ENCODE peak calls at places on chromosomes 6 and 20, in eight cellular contexts. O, Z, F, K, Q, H, A and M are unnamed samples.

GRCh38 chr6:99458319-99458718 is 33.2 kb upstream of the PNISR start:
- DNase-seq in Q (no peak), H (no peak), O (no peak), F (no peak), A (no peak), K (peak), Z (no peak), M (no peak)

GRCh38 chr20:25249198-25249931 is 1.5 kb downstream of the PYGB start:
- DNase-seq in A (peak), Z (no peak), K (peak), Q (no peak), O (no peak), H (no peak), F (no peak), M (no peak)

GRCh38 chr6:46773201-46773855 is 19.9 kb upstream of the MEP1A start:
- DNase-seq in K (no peak), A (no peak), F (no peak), H (no peak), Z (no peak), O (no peak), Q (no peak), M (no peak)

GRCh38 chr20:63542696-63543095 is 4.9 kb downstream of the SRMS start:
- DNase-seq in A (no peak), O (peak), Z (no peak), F (no peak), K (no peak), Q (no peak), H (no peak), M (no peak)

GRCh38 chr6:129646617-129647016 is 63.4 kb downstream of the ARHGAP18 start:
- DNase-seq in F (no peak), Q (no peak), H (no peak), Z (no peak), O (no peak), A (no peak), K (no peak), M (no peak)

GRCh38 chr20:3221398-3222226 is 12.3 kb downstream of the ITPA start:
- DNase-seq in H (no peak), A (no peak), O (no peak), Z (peak), F (peak), K (no peak), Q (no peak), M (no peak)

GRCh38 chr20:25035924-25036323 is 22.0 kb downstream of the ACSS1 start:
- DNase-seq in K (peak), O (no peak), H (no peak), Z (no peak), F (no peak), Q (no peak), A (no peak), M (no peak)

GRCh38 chr6:31892821-31893220 is 4.7 kb downstream of the EHMT2 start:
- DNase-seq in F (no peak), O (no peak), A (no peak), Q (no peak), H (no peak), K (no peak), Z (no peak), M (no peak)

GRCh38 chr6:158784505-158784904 is 34.7 kb downstream of the EZR start:
- DNase-seq in H (no peak), Q (no peak), Z (peak), O (no peak), K (no peak), F (no peak), A (no peak), M (peak)

GRCh38 chr20:20079102-20079784 is 26.9 kb downstream of the CFAP61 start:
- DNase-seq in O (no peak), F (no peak), Z (no peak), K (no peak), Q (no peak), H (no peak), A (no peak), M (no peak)

GRCh38 chr6:50145125-50145524 is 95.4 kb upstream of the DEFB112 start:
- DNase-seq in O (no peak), Z (no peak), H (no peak), K (peak), A (no peak), F (no peak), Q (no peak), M (no peak)

GRCh38 chr6:40671338-40672050 is 84.3 kb upstream of the LRFN2 start:
- DNase-seq in A (no peak), Z (peak), K (no peak), F (no peak), H (no peak), Q (no peak), O (no peak), M (no peak)

GRCh38 chr20:64225828-64226598 is 29.5 kb upstream of the PCMTD2 start:
- DNase-seq in Z (no peak), A (no peak), Q (no peak), K (no peak), H (no peak), F (peak), O (no peak), M (no peak)

GRCh38 chr6:72348926-72349325 is 272.9 kb upstream of the KCNQ5 start:
- DNase-seq in Z (no peak), A (no peak), F (no peak), K (no peak), Q (no peak), H (no peak), O (no peak), M (no peak)

GRCh38 chr6:163963205-163964120 is 548.9 kb downstream of the QKI start:
- DNase-seq in H (no peak), K (no peak), A (no peak), Z (no peak), O (no peak), F (no peak), Q (no peak), M (no peak)

GRCh38 chr20:57650756-57651483 is 30.7 kb upstream of the ZBP1 start:
- DNase-seq in K (no peak), H (no peak), Z (no peak), O (no peak), A (no peak), Q (peak), F (no peak), M (no peak)

GRCh38 chr20:49460916-49461315 is 21.6 kb downstream of the KCNB1 start:
- DNase-seq in K (no peak), A (peak), Q (no peak), O (no peak), Z (no peak), H (no peak), F (no peak), M (no peak)

GRCh38 chr20:10131612-10132345 is 86.9 kb upstream of the SNAP25 start:
- DNase-seq in H (peak), Z (peak), Q (no peak), O (no peak), A (peak), K (no peak), F (peak), M (no peak)

GRCh38 chr6:141475269-141475668 is 657.5 kb upstream of the GJE1 start:
- DNase-seq in Z (no peak), Q (no peak), F (no peak), O (no peak), K (no peak), H (no peak), A (no peak), M (no peak)

GRCh38 chr6:95578106-95578410 is 723 bp downstream of the MANEA start:
- DNase-seq in A (no peak), Q (peak), O (no peak), H (no peak), K (no peak), Z (no peak), F (no peak), M (no peak)

GRCh38 chr6:121698617-121699016 is 263.2 kb downstream of the GJA1 start:
- DNase-seq in A (no peak), K (no peak), Q (no peak), Z (no peak), O (no peak), H (no peak), F (no peak), M (no peak)

GRCh38 chr6:56403663-56404200 is 156.4 kb upstream of the COL21A1 start:
- DNase-seq in O (no peak), F (no peak), Q (no peak), H (no peak), K (no peak), Z (no peak), A (no peak), M (no peak)

GRCh38 chr20:57688864-57689263 is 21.0 kb downstream of the PMEPA1 start:
- DNase-seq in K (no peak), F (peak), A (peak), O (no peak), Z (no peak), H (peak), Q (no peak), M (no peak)

GRCh38 chr6:158160932-158161539 is 7.0 kb downstream of the SERAC1 start:
- DNase-seq in Q (no peak), H (no peak), F (no peak), O (no peak), A (no peak), Z (no peak), K (no peak), M (no peak)